ENCODE peak calls at places on chromosomes 7 and 10, in six cellular contexts. O, X, Q, S, B and A are unnamed samples.
A peak's percentile ranks its signal among the peaks of the same experiment; 100 is the strongest.

GRCh38 chr7:152910545-152911013 is 151.0 kb downstream of the ACTR3B start:
- DNase-seq in O (no peak), S (no peak), Q (no peak), X (no peak), B (no peak), A (no peak)

GRCh38 chr7:37833107-37833817 is 15.1 kb upstream of the NME8 start:
- DNase-seq in S (peak; percentile 40), O (peak; percentile 56), X (peak; percentile 22), Q (peak; percentile 70), B (peak; percentile 5), A (peak; percentile 42)

GRCh38 chr10:62554632-62555199 is 180.5 kb downstream of the ZNF365 start:
- DNase-seq in S (no peak), X (peak; percentile 4), O (peak; percentile 3), Q (peak; percentile 72), B (no peak), A (no peak)

GRCh38 chr7:67754651-67755050 is 758.0 kb downstream of the TYW1 start:
- DNase-seq in Q (no peak), S (no peak), X (no peak), O (no peak), B (no peak), A (no peak)

GRCh38 chr10:91774571-91774970 is 23.7 kb upstream of the TNKS2 start:
- DNase-seq in S (no peak), X (no peak), Q (no peak), B (no peak), O (no peak), A (no peak)

GRCh38 chr10:35442006-35442405 is 105.7 kb downstream of the CCNY start:
- DNase-seq in S (no peak), Q (no peak), B (no peak), X (no peak), O (no peak), A (no peak)

GRCh38 chr7:74203157-74203556 is 6.6 kb upstream of the LAT2 start:
- DNase-seq in X (no peak), B (no peak), Q (peak; percentile 58), S (no peak), O (no peak), A (peak; percentile 38)

GRCh38 chr7:101628522-101628921 is 574 bp downstream of the MYL10 start:
- DNase-seq in S (no peak), O (no peak), Q (peak; percentile 36), B (no peak), X (no peak), A (no peak)

GRCh38 chr10:124478517-124478916 is 16.9 kb downstream of the LHPP start:
- DNase-seq in O (no peak), S (no peak), Q (no peak), B (no peak), X (no peak), A (no peak)

GRCh38 chr10:43395571-43396060 is 13.4 kb downstream of the HNRNPF start:
- DNase-seq in Q (peak; percentile 54), S (peak; percentile 52), X (no peak), B (no peak), O (peak; percentile 47), A (peak; percentile 25)

GRCh38 chr7:21618706-21619105 is 75.9 kb downstream of the DNAH11 start:
- DNase-seq in S (no peak), X (no peak), Q (no peak), B (no peak), O (no peak), A (no peak)

GRCh38 chr10:62655337-62655994 is 149.1 kb upstream of the ADO start:
- DNase-seq in O (no peak), S (no peak), B (no peak), X (no peak), Q (no peak), A (no peak)

GRCh38 chr10:86684305-86684704 is 16.0 kb downstream of the LDB3 start:
- DNase-seq in Q (peak; percentile 58), S (no peak), O (peak; percentile 67), X (no peak), B (peak; percentile 47), A (peak; percentile 68)

GRCh38 chr7:41385996-41386395 is 316.9 kb downstream of the INHBA start:
- DNase-seq in S (no peak), Q (no peak), X (no peak), O (no peak), B (no peak), A (no peak)

GRCh38 chr7:137983308-137984008 is 18.4 kb downstream of the CREB3L2 start:
- DNase-seq in S (no peak), O (no peak), X (no peak), B (no peak), Q (no peak), A (no peak)

GRCh38 chr10:9035355-9035754 is 980.9 kb downstream of the GATA3 start:
- DNase-seq in S (no peak), Q (no peak), B (no peak), O (no peak), X (no peak), A (no peak)